ENCODE peak calls at places on chromosome 12, in six cellular contexts. One of them, this sample, is unnamed.
A peak's percentile ranks its signal among the peaks of the same experiment; 100 is the strongest.

GRCh38 chr12:50924131-50924438 is 28.3 kb upstream of the HIGD1C start:
- DNase-seq in suprapubic skin: no peak
- DNase-seq in CD4-positive, alpha-beta memory T cell: no peak
- DNase-seq in endothelial cell of umbilical vein: no peak
- DNase-seq in RWPE1: no peak
- DNase-seq in breast epithelium: no peak
- DNase-seq in this sample: no peak

GRCh38 chr12:89949457-89950195 is 241.0 kb upstream of the ATP2B1 start:
- DNase-seq in suprapubic skin: no peak
- DNase-seq in CD4-positive, alpha-beta memory T cell: peak; percentile 94
- DNase-seq in endothelial cell of umbilical vein: peak; percentile 98
- DNase-seq in RWPE1: peak; percentile 63
- DNase-seq in breast epithelium: no peak
- DNase-seq in this sample: no peak

GRCh38 chr12:28180791-28181190 is 9.5 kb upstream of the CCDC91 start:
- DNase-seq in suprapubic skin: no peak
- DNase-seq in CD4-positive, alpha-beta memory T cell: no peak
- DNase-seq in endothelial cell of umbilical vein: no peak
- DNase-seq in RWPE1: no peak
- DNase-seq in breast epithelium: no peak
- DNase-seq in this sample: no peak

GRCh38 chr12:96510306-96510764 is 21.0 kb downstream of the CFAP54 start:
- DNase-seq in suprapubic skin: no peak
- DNase-seq in CD4-positive, alpha-beta memory T cell: no peak
- DNase-seq in endothelial cell of umbilical vein: peak; percentile 96
- DNase-seq in RWPE1: no peak
- DNase-seq in breast epithelium: peak; percentile 53
- DNase-seq in this sample: no peak

GRCh38 chr12:56258068-56258819 is at the start of gene ANKRD52:
- DNase-seq in suprapubic skin: peak; percentile 83
- DNase-seq in CD4-positive, alpha-beta memory T cell: peak; percentile 82
- DNase-seq in endothelial cell of umbilical vein: peak; percentile 76
- DNase-seq in RWPE1: peak; percentile 86
- DNase-seq in breast epithelium: peak; percentile 43
- DNase-seq in this sample: peak; percentile 80

GRCh38 chr12:53500119-53500775 is 836 bp upstream of the TARBP2 start:
- DNase-seq in suprapubic skin: peak; percentile 92
- DNase-seq in CD4-positive, alpha-beta memory T cell: no peak
- DNase-seq in endothelial cell of umbilical vein: no peak
- DNase-seq in RWPE1: no peak
- DNase-seq in breast epithelium: peak; percentile 81
- DNase-seq in this sample: no peak

GRCh38 chr12:51886021-51886710 is 1.7 kb upstream of the ANKRD33 start:
- DNase-seq in suprapubic skin: peak; percentile 89
- DNase-seq in CD4-positive, alpha-beta memory T cell: peak; percentile 45
- DNase-seq in endothelial cell of umbilical vein: peak; percentile 98
- DNase-seq in RWPE1: peak; percentile 55
- DNase-seq in breast epithelium: peak; percentile 85
- DNase-seq in this sample: no peak

GRCh38 chr12:24955853-24956252 is 7.0 kb upstream of the BCAT1 start:
- DNase-seq in suprapubic skin: no peak
- DNase-seq in CD4-positive, alpha-beta memory T cell: no peak
- DNase-seq in endothelial cell of umbilical vein: no peak
- DNase-seq in RWPE1: no peak
- DNase-seq in breast epithelium: no peak
- DNase-seq in this sample: no peak

GRCh38 chr12:51531284-51531981 is 59.6 kb upstream of the SCN8A start:
- DNase-seq in suprapubic skin: no peak
- DNase-seq in CD4-positive, alpha-beta memory T cell: no peak
- DNase-seq in endothelial cell of umbilical vein: no peak
- DNase-seq in RWPE1: no peak
- DNase-seq in breast epithelium: no peak
- DNase-seq in this sample: no peak

GRCh38 chr12:33536431-33536830 is 96.8 kb upstream of the SYT10 start:
- DNase-seq in suprapubic skin: no peak
- DNase-seq in CD4-positive, alpha-beta memory T cell: no peak
- DNase-seq in endothelial cell of umbilical vein: no peak
- DNase-seq in RWPE1: no peak
- DNase-seq in breast epithelium: no peak
- DNase-seq in this sample: no peak

GRCh38 chr12:46473634-46474201 is 101.1 kb upstream of the SLC38A2 start:
- DNase-seq in suprapubic skin: no peak
- DNase-seq in CD4-positive, alpha-beta memory T cell: no peak
- DNase-seq in endothelial cell of umbilical vein: peak; percentile 98
- DNase-seq in RWPE1: peak; percentile 88
- DNase-seq in breast epithelium: peak; percentile 40
- DNase-seq in this sample: no peak

GRCh38 chr12:9735601-9736000 is 2.7 kb upstream of the CLECL1 start:
- DNase-seq in suprapubic skin: no peak
- DNase-seq in CD4-positive, alpha-beta memory T cell: no peak
- DNase-seq in endothelial cell of umbilical vein: no peak
- DNase-seq in RWPE1: no peak
- DNase-seq in breast epithelium: no peak
- DNase-seq in this sample: no peak

GRCh38 chr12:66365718-66366485 is 63.6 kb downstream of the HELB start:
- DNase-seq in suprapubic skin: no peak
- DNase-seq in CD4-positive, alpha-beta memory T cell: no peak
- DNase-seq in endothelial cell of umbilical vein: no peak
- DNase-seq in RWPE1: no peak
- DNase-seq in breast epithelium: no peak
- DNase-seq in this sample: no peak

GRCh38 chr12:68042212-68042699 is 53.0 kb downstream of the IFNG-AS1 start:
- DNase-seq in suprapubic skin: no peak
- DNase-seq in CD4-positive, alpha-beta memory T cell: no peak
- DNase-seq in endothelial cell of umbilical vein: no peak
- DNase-seq in RWPE1: peak; percentile 81
- DNase-seq in breast epithelium: peak; percentile 69
- DNase-seq in this sample: no peak

GRCh38 chr12:124555168-124555928 is 12.1 kb downstream of the NCOR2 start:
- DNase-seq in suprapubic skin: peak; percentile 61
- DNase-seq in CD4-positive, alpha-beta memory T cell: no peak
- DNase-seq in endothelial cell of umbilical vein: no peak
- DNase-seq in RWPE1: no peak
- DNase-seq in breast epithelium: no peak
- DNase-seq in this sample: no peak

GRCh38 chr12:124553862-124554428 is 13.5 kb downstream of the NCOR2 start:
- DNase-seq in suprapubic skin: no peak
- DNase-seq in CD4-positive, alpha-beta memory T cell: no peak
- DNase-seq in endothelial cell of umbilical vein: no peak
- DNase-seq in RWPE1: no peak
- DNase-seq in breast epithelium: no peak
- DNase-seq in this sample: no peak

GRCh38 chr12:124556067-124556466 is 11.3 kb downstream of the NCOR2 start:
- DNase-seq in suprapubic skin: no peak
- DNase-seq in CD4-positive, alpha-beta memory T cell: no peak
- DNase-seq in endothelial cell of umbilical vein: no peak
- DNase-seq in RWPE1: no peak
- DNase-seq in breast epithelium: no peak
- DNase-seq in this sample: no peak

GRCh38 chr12:124556896-124557501 is 10.4 kb downstream of the NCOR2 start:
- DNase-seq in suprapubic skin: peak; percentile 61
- DNase-seq in CD4-positive, alpha-beta memory T cell: no peak
- DNase-seq in endothelial cell of umbilical vein: no peak
- DNase-seq in RWPE1: no peak
- DNase-seq in breast epithelium: no peak
- DNase-seq in this sample: no peak

GRCh38 chr12:124554429-124555029 is 12.9 kb downstream of the NCOR2 start:
- DNase-seq in suprapubic skin: no peak
- DNase-seq in CD4-positive, alpha-beta memory T cell: no peak
- DNase-seq in endothelial cell of umbilical vein: no peak
- DNase-seq in RWPE1: no peak
- DNase-seq in breast epithelium: no peak
- DNase-seq in this sample: no peak
- H3K27ac ChIP-seq in suprapubic skin: no peak overlapping the region
- H3K27ac ChIP-seq in CD4-positive, alpha-beta memory T cell: no peak overlapping the region
- H3K27ac ChIP-seq in endothelial cell of umbilical vein: no peak overlapping the region
- H3K27ac ChIP-seq in RWPE1: peak overlapping the region; percentile 89
- H3K27ac ChIP-seq in breast epithelium: no peak overlapping the region
- H3K27ac ChIP-seq in this sample: no peak overlapping the region

DNA sequence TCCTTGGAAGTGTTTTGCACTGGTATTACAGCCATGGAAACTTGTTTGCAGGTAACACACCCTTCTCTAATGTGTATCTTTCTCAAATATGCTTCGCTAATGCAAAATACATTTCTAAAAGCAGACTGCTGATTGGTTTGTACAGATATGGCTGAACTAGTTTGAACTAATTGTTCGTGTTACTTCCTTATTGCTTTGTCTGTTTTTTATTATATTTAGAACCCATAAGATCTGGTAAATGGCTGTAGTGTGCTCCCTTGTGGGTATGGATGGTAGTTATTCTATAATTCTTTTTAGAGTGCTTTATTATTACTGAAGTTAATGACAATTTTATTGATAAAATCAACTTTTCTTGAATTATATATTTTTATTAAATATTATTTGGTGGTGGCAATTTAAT is 53.0 kb downstream of the ATF7IP start:
- DNase-seq in suprapubic skin: no peak
- DNase-seq in CD4-positive, alpha-beta memory T cell: peak; percentile 58
- DNase-seq in endothelial cell of umbilical vein: peak; percentile 83
- DNase-seq in RWPE1: no peak
- DNase-seq in breast epithelium: no peak
- DNase-seq in this sample: no peak
- H3K27ac ChIP-seq in suprapubic skin: peak overlapping the region; percentile 2
- H3K27ac ChIP-seq in CD4-positive, alpha-beta memory T cell: peak overlapping the region; percentile 14
- H3K27ac ChIP-seq in endothelial cell of umbilical vein: peak overlapping the region; percentile 54
- H3K27ac ChIP-seq in RWPE1: no peak overlapping the region
- H3K27ac ChIP-seq in breast epithelium: no peak overlapping the region
- H3K27ac ChIP-seq in this sample: no peak overlapping the region

DNA sequence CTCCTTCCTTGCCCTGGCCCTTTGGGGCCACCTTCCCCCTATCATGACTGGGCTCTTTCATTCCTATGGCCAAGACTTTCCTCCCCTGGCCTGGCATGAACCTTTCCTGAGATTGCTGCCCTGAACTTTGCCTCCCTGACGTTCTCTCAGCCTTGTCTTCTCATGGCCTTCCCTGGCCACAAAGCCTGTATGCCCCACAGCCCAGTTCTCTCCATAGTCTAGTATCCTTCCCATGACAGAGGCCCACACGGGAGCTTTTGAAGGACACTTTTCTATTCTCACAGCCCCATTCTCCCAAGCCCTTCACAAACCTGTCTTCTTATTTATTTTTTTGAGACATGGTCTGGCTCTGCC is 4.5 kb upstream of the RNU7-1 start:
- DNase-seq in suprapubic skin: no peak
- DNase-seq in CD4-positive, alpha-beta memory T cell: no peak
- DNase-seq in endothelial cell of umbilical vein: no peak
- DNase-seq in RWPE1: no peak
- DNase-seq in breast epithelium: no peak
- DNase-seq in this sample: no peak
- H3K27ac ChIP-seq in suprapubic skin: no peak overlapping the region
- H3K27ac ChIP-seq in CD4-positive, alpha-beta memory T cell: no peak overlapping the region
- H3K27ac ChIP-seq in endothelial cell of umbilical vein: no peak overlapping the region
- H3K27ac ChIP-seq in RWPE1: peak overlapping the region; percentile 82
- H3K27ac ChIP-seq in breast epithelium: peak overlapping the region; percentile 99
- H3K27ac ChIP-seq in this sample: no peak overlapping the region

GRCh38 chr12:92929957-92930356 is 862 bp upstream of the EEA1 start:
- DNase-seq in suprapubic skin: no peak
- DNase-seq in CD4-positive, alpha-beta memory T cell: no peak
- DNase-seq in endothelial cell of umbilical vein: no peak
- DNase-seq in RWPE1: no peak
- DNase-seq in breast epithelium: no peak
- DNase-seq in this sample: no peak
- H3K27ac ChIP-seq in suprapubic skin: peak overlapping the region; percentile 100
- H3K27ac ChIP-seq in CD4-positive, alpha-beta memory T cell: peak overlapping the region; percentile 90
- H3K27ac ChIP-seq in endothelial cell of umbilical vein: peak overlapping the region; percentile 77
- H3K27ac ChIP-seq in RWPE1: peak overlapping the region; percentile 94
- H3K27ac ChIP-seq in breast epithelium: peak overlapping the region; percentile 98
- H3K27ac ChIP-seq in this sample: peak overlapping the region; percentile 91

DNA sequence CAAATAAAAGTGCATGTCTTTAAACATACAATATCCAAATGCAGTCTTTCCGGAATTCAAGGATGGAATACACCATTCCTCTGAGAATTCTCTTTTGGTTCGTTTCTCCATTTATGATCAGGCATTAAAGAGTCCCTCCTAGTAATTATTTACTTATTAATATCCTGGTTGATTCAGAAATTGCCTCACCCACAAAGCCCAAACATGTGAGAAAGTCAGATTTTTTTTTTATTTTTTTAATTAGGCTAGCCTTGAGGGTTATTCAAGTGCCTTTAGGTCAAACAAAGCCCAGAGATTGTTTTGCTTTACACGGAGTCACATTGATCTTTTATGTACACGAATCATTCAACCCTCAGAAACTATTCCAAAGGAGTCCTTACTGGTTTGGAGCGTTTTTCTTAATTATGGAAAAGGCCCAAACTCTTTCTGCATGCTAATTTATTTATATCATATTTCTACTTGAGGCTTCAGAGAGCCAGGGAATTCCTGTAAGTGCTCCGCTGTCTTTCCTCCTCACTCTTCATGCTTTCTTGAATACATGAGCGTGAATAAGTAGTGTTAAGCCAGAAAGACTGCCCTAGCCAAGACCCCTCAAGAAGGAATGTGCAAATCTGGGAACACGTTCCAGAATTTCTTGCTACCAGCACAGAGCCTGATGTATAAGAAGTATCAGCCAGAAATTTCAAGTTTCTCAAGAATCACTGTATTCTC is 6.5 kb upstream of the TSPAN8 start:
- DNase-seq in suprapubic skin: no peak
- DNase-seq in CD4-positive, alpha-beta memory T cell: no peak
- DNase-seq in endothelial cell of umbilical vein: no peak
- DNase-seq in RWPE1: no peak
- DNase-seq in breast epithelium: no peak
- DNase-seq in this sample: no peak
- H3K27ac ChIP-seq in suprapubic skin: no peak overlapping the region
- H3K27ac ChIP-seq in CD4-positive, alpha-beta memory T cell: no peak overlapping the region
- H3K27ac ChIP-seq in endothelial cell of umbilical vein: no peak overlapping the region
- H3K27ac ChIP-seq in RWPE1: no peak overlapping the region
- H3K27ac ChIP-seq in breast epithelium: no peak overlapping the region
- H3K27ac ChIP-seq in this sample: no peak overlapping the region

GRCh38 chr12:70178038-70178437 is 65.2 kb upstream of the CNOT2 start:
- DNase-seq in suprapubic skin: no peak
- DNase-seq in CD4-positive, alpha-beta memory T cell: no peak
- DNase-seq in endothelial cell of umbilical vein: peak; percentile 7
- DNase-seq in RWPE1: no peak
- DNase-seq in breast epithelium: no peak
- DNase-seq in this sample: no peak

GRCh38 chr12:70176290-70176689 is 66.9 kb upstream of the CNOT2 start:
- DNase-seq in suprapubic skin: no peak
- DNase-seq in CD4-positive, alpha-beta memory T cell: no peak
- DNase-seq in endothelial cell of umbilical vein: no peak
- DNase-seq in RWPE1: no peak
- DNase-seq in breast epithelium: no peak
- DNase-seq in this sample: no peak

GRCh38 chr12:70180140-70180539 is 63.1 kb upstream of the CNOT2 start:
- DNase-seq in suprapubic skin: no peak
- DNase-seq in CD4-positive, alpha-beta memory T cell: no peak
- DNase-seq in endothelial cell of umbilical vein: no peak
- DNase-seq in RWPE1: no peak
- DNase-seq in breast epithelium: no peak
- DNase-seq in this sample: peak; percentile 14

DNA sequence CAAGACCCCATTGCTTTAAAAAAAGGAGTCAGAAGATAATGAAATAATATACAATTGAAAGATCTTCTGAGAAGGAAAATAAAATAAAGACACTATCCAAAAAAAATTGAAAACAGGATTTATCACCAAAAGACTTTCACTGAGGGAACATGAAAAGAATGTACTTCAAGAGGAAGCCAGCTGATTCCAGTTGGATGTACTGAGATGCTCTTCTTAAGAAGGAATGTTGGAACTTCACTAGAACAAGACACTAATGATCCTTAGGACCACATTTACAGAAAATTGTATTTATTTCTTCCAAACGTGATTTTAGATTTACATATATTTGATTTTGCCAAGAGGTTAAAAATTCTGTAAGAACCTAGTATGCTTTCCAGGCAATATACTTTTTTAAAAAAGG is 65.6 kb upstream of the CNOT2 start:
- DNase-seq in suprapubic skin: no peak
- DNase-seq in CD4-positive, alpha-beta memory T cell: no peak
- DNase-seq in endothelial cell of umbilical vein: no peak
- DNase-seq in RWPE1: no peak
- DNase-seq in breast epithelium: no peak
- DNase-seq in this sample: no peak
- H3K27ac ChIP-seq in suprapubic skin: peak overlapping the region; percentile 6
- H3K27ac ChIP-seq in CD4-positive, alpha-beta memory T cell: no peak overlapping the region
- H3K27ac ChIP-seq in endothelial cell of umbilical vein: no peak overlapping the region
- H3K27ac ChIP-seq in RWPE1: no peak overlapping the region
- H3K27ac ChIP-seq in breast epithelium: no peak overlapping the region
- H3K27ac ChIP-seq in this sample: peak overlapping the region; percentile 72

This sample was measured in caudate nucleus.